ENCODE peak calls at places on chromosomes 1 and 21, in eight cellular contexts. One of them, this sample, is unnamed.

GRCh38 chr1:30034105-30034626 is 689.2 kb downstream of the MATN1 start:
- DNase-seq in NCI-H460: no peak
- DNase-seq in neural progenitor cell: no peak
- DNase-seq in activated naive CD8-positive, alpha-beta T cell treated with anti-CD3 and anti-CD28 coated beads for 36 hours: no peak
- DNase-seq in testis: no peak
- DNase-seq in neural crest cell: no peak
- DNase-seq in activated CD8-positive, alpha-beta T cell treated with anti-CD3 and anti-CD28 coated beads for 36 hours: no peak
- DNase-seq in NCI-H2081: no peak
- DNase-seq in this sample: no peak

GRCh38 chr1:226223786-226224244 is 351 bp downstream of the MIXL1 start:
- DNase-seq in NCI-H460: no peak
- DNase-seq in neural progenitor cell: peak
- DNase-seq in activated naive CD8-positive, alpha-beta T cell treated with anti-CD3 and anti-CD28 coated beads for 36 hours: peak
- DNase-seq in testis: peak
- DNase-seq in neural crest cell: peak
- DNase-seq in activated CD8-positive, alpha-beta T cell treated with anti-CD3 and anti-CD28 coated beads for 36 hours: peak
- DNase-seq in NCI-H2081: no peak
- DNase-seq in this sample: no peak

GRCh38 chr1:205235921-205236320 is 8.2 kb downstream of the TMCC2 start:
- DNase-seq in NCI-H460: no peak
- DNase-seq in neural progenitor cell: no peak
- DNase-seq in activated naive CD8-positive, alpha-beta T cell treated with anti-CD3 and anti-CD28 coated beads for 36 hours: no peak
- DNase-seq in testis: no peak
- DNase-seq in neural crest cell: no peak
- DNase-seq in activated CD8-positive, alpha-beta T cell treated with anti-CD3 and anti-CD28 coated beads for 36 hours: no peak
- DNase-seq in NCI-H2081: no peak
- DNase-seq in this sample: no peak

GRCh38 chr1:198155253-198155652 is 1.5 kb upstream of the NEK7 start:
- DNase-seq in NCI-H460: no peak
- DNase-seq in neural progenitor cell: no peak
- DNase-seq in activated naive CD8-positive, alpha-beta T cell treated with anti-CD3 and anti-CD28 coated beads for 36 hours: no peak
- DNase-seq in testis: no peak
- DNase-seq in neural crest cell: no peak
- DNase-seq in activated CD8-positive, alpha-beta T cell treated with anti-CD3 and anti-CD28 coated beads for 36 hours: no peak
- DNase-seq in NCI-H2081: no peak
- DNase-seq in this sample: no peak

GRCh38 chr1:100325415-100326324 is 26.6 kb upstream of the CDC14A start:
- DNase-seq in NCI-H460: no peak
- DNase-seq in neural progenitor cell: no peak
- DNase-seq in activated naive CD8-positive, alpha-beta T cell treated with anti-CD3 and anti-CD28 coated beads for 36 hours: no peak
- DNase-seq in testis: no peak
- DNase-seq in neural crest cell: no peak
- DNase-seq in activated CD8-positive, alpha-beta T cell treated with anti-CD3 and anti-CD28 coated beads for 36 hours: no peak
- DNase-seq in NCI-H2081: no peak
- DNase-seq in this sample: no peak

GRCh38 chr1:106049595-106049994 is 1006.9 kb upstream of the PRMT6 start:
- DNase-seq in NCI-H460: no peak
- DNase-seq in neural progenitor cell: no peak
- DNase-seq in activated naive CD8-positive, alpha-beta T cell treated with anti-CD3 and anti-CD28 coated beads for 36 hours: no peak
- DNase-seq in testis: no peak
- DNase-seq in neural crest cell: no peak
- DNase-seq in activated CD8-positive, alpha-beta T cell treated with anti-CD3 and anti-CD28 coated beads for 36 hours: no peak
- DNase-seq in NCI-H2081: no peak
- DNase-seq in this sample: no peak

GRCh38 chr21:16533692-16534407 is 804.1 kb downstream of the USP25 start:
- DNase-seq in NCI-H460: no peak
- DNase-seq in neural progenitor cell: no peak
- DNase-seq in activated naive CD8-positive, alpha-beta T cell treated with anti-CD3 and anti-CD28 coated beads for 36 hours: no peak
- DNase-seq in testis: peak
- DNase-seq in neural crest cell: no peak
- DNase-seq in activated CD8-positive, alpha-beta T cell treated with anti-CD3 and anti-CD28 coated beads for 36 hours: no peak
- DNase-seq in NCI-H2081: no peak
- DNase-seq in this sample: peak

GRCh38 chr1:54850082-54850730 is 36.8 kb downstream of the DHCR24 start:
- DNase-seq in NCI-H460: no peak
- DNase-seq in neural progenitor cell: no peak
- DNase-seq in activated naive CD8-positive, alpha-beta T cell treated with anti-CD3 and anti-CD28 coated beads for 36 hours: no peak
- DNase-seq in testis: no peak
- DNase-seq in neural crest cell: no peak
- DNase-seq in activated CD8-positive, alpha-beta T cell treated with anti-CD3 and anti-CD28 coated beads for 36 hours: no peak
- DNase-seq in NCI-H2081: no peak
- DNase-seq in this sample: peak

GRCh38 chr1:36542962-36543515 is 60.3 kb upstream of the CSF3R start:
- DNase-seq in NCI-H460: no peak
- DNase-seq in neural progenitor cell: peak
- DNase-seq in activated naive CD8-positive, alpha-beta T cell treated with anti-CD3 and anti-CD28 coated beads for 36 hours: no peak
- DNase-seq in testis: peak
- DNase-seq in neural crest cell: no peak
- DNase-seq in activated CD8-positive, alpha-beta T cell treated with anti-CD3 and anti-CD28 coated beads for 36 hours: no peak
- DNase-seq in NCI-H2081: peak
- DNase-seq in this sample: no peak

GRCh38 chr1:110601332-110601731 is 4.8 kb downstream of the KCNA2 start:
- DNase-seq in NCI-H460: no peak
- DNase-seq in neural progenitor cell: no peak
- DNase-seq in activated naive CD8-positive, alpha-beta T cell treated with anti-CD3 and anti-CD28 coated beads for 36 hours: no peak
- DNase-seq in testis: no peak
- DNase-seq in neural crest cell: no peak
- DNase-seq in activated CD8-positive, alpha-beta T cell treated with anti-CD3 and anti-CD28 coated beads for 36 hours: no peak
- DNase-seq in NCI-H2081: no peak
- DNase-seq in this sample: no peak

GRCh38 chr1:52726265-52727113 is at the start of gene ZYG11B:
- DNase-seq in NCI-H460: peak
- DNase-seq in neural progenitor cell: peak
- DNase-seq in activated naive CD8-positive, alpha-beta T cell treated with anti-CD3 and anti-CD28 coated beads for 36 hours: peak
- DNase-seq in testis: peak
- DNase-seq in neural crest cell: peak
- DNase-seq in activated CD8-positive, alpha-beta T cell treated with anti-CD3 and anti-CD28 coated beads for 36 hours: peak
- DNase-seq in NCI-H2081: peak
- DNase-seq in this sample: peak

GRCh38 chr1:205351984-205352713 is 4.6 kb downstream of the KLHDC8A start:
- DNase-seq in NCI-H460: no peak
- DNase-seq in neural progenitor cell: peak
- DNase-seq in activated naive CD8-positive, alpha-beta T cell treated with anti-CD3 and anti-CD28 coated beads for 36 hours: no peak
- DNase-seq in testis: peak
- DNase-seq in neural crest cell: no peak
- DNase-seq in activated CD8-positive, alpha-beta T cell treated with anti-CD3 and anti-CD28 coated beads for 36 hours: no peak
- DNase-seq in NCI-H2081: peak
- DNase-seq in this sample: no peak

GRCh38 chr1:209589863-209590262 is 6.3 kb downstream of the CAMK1G start:
- DNase-seq in NCI-H460: no peak
- DNase-seq in neural progenitor cell: no peak
- DNase-seq in activated naive CD8-positive, alpha-beta T cell treated with anti-CD3 and anti-CD28 coated beads for 36 hours: no peak
- DNase-seq in testis: no peak
- DNase-seq in neural crest cell: no peak
- DNase-seq in activated CD8-positive, alpha-beta T cell treated with anti-CD3 and anti-CD28 coated beads for 36 hours: no peak
- DNase-seq in NCI-H2081: no peak
- DNase-seq in this sample: no peak